ENCODE peak calls at places on chromosome 10, in four cellular contexts. One of them, this sample, is unnamed.

GRCh38 chr10:53166325-53166724 is 393.7 kb upstream of the MBL2 start:
- DNase-seq in activated T-cell treated with anti-CD3 and anti-CD28 coated beads for 24 hours: no peak
- DNase-seq in activated T-helper 1 cell treated with anti-CD3 and anti-CD28 coated beads, Interleukin-2, amount 50 U/mL, for 16 hours: no peak
- DNase-seq in T follicular helper cell: no peak
- DNase-seq in this sample: no peak

GRCh38 chr10:84097787-84098353 is 41.4 kb upstream of the GHITM start:
- DNase-seq in T follicular helper cell: no peak
- DNase-seq in activated T-helper 1 cell treated with anti-CD3 and anti-CD28 coated beads, Interleukin-2, amount 50 U/mL, for 16 hours: no peak
- DNase-seq in activated T-cell treated with anti-CD3 and anti-CD28 coated beads for 24 hours: no peak
- DNase-seq in this sample: no peak

GRCh38 chr10:132429281-132430230 is 32.6 kb downstream of the PWWP2B start:
- DNase-seq in activated T-cell treated with anti-CD3 and anti-CD28 coated beads for 24 hours: no peak
- DNase-seq in T follicular helper cell: no peak
- DNase-seq in activated T-helper 1 cell treated with anti-CD3 and anti-CD28 coated beads, Interleukin-2, amount 50 U/mL, for 16 hours: no peak
- DNase-seq in this sample: no peak

GRCh38 chr10:108709927-108710722 is 1213.2 kb downstream of the XPNPEP1 start:
- DNase-seq in T follicular helper cell: no peak
- DNase-seq in activated T-helper 1 cell treated with anti-CD3 and anti-CD28 coated beads, Interleukin-2, amount 50 U/mL, for 16 hours: no peak
- DNase-seq in activated T-cell treated with anti-CD3 and anti-CD28 coated beads for 24 hours: no peak
- DNase-seq in this sample: no peak

GRCh38 chr10:116704926-116705325 is 37.4 kb downstream of the HSPA12A start:
- DNase-seq in activated T-cell treated with anti-CD3 and anti-CD28 coated beads for 24 hours: no peak
- DNase-seq in T follicular helper cell: no peak
- DNase-seq in activated T-helper 1 cell treated with anti-CD3 and anti-CD28 coated beads, Interleukin-2, amount 50 U/mL, for 16 hours: no peak
- DNase-seq in this sample: no peak

GRCh38 chr10:72889391-72889831 is 4.1 kb upstream of the OIT3 start:
- DNase-seq in activated T-helper 1 cell treated with anti-CD3 and anti-CD28 coated beads, Interleukin-2, amount 50 U/mL, for 16 hours: no peak
- DNase-seq in T follicular helper cell: no peak
- DNase-seq in activated T-cell treated with anti-CD3 and anti-CD28 coated beads for 24 hours: no peak
- DNase-seq in this sample: no peak

GRCh38 chr10:97532935-97533671 is 34.4 kb downstream of the UBTD1 start:
- DNase-seq in activated T-cell treated with anti-CD3 and anti-CD28 coated beads for 24 hours: no peak
- DNase-seq in T follicular helper cell: no peak
- DNase-seq in activated T-helper 1 cell treated with anti-CD3 and anti-CD28 coated beads, Interleukin-2, amount 50 U/mL, for 16 hours: no peak
- DNase-seq in this sample: no peak

GRCh38 chr10:23780331-23780730 is 341.5 kb downstream of the OTUD1 start:
- DNase-seq in activated T-helper 1 cell treated with anti-CD3 and anti-CD28 coated beads, Interleukin-2, amount 50 U/mL, for 16 hours: no peak
- DNase-seq in activated T-cell treated with anti-CD3 and anti-CD28 coated beads for 24 hours: no peak
- DNase-seq in T follicular helper cell: no peak
- DNase-seq in this sample: no peak

GRCh38 chr10:73812662-73813061 is 1.3 kb upstream of the NDST2 start:
- DNase-seq in activated T-helper 1 cell treated with anti-CD3 and anti-CD28 coated beads, Interleukin-2, amount 50 U/mL, for 16 hours: no peak
- DNase-seq in activated T-cell treated with anti-CD3 and anti-CD28 coated beads for 24 hours: no peak
- DNase-seq in T follicular helper cell: no peak
- DNase-seq in this sample: no peak

GRCh38 chr10:80609331-80609730 is 71.6 kb downstream of the SH2D4B start:
- DNase-seq in T follicular helper cell: no peak
- DNase-seq in activated T-helper 1 cell treated with anti-CD3 and anti-CD28 coated beads, Interleukin-2, amount 50 U/mL, for 16 hours: no peak
- DNase-seq in activated T-cell treated with anti-CD3 and anti-CD28 coated beads for 24 hours: no peak
- DNase-seq in this sample: no peak

This sample was measured in Caco-2.